ENCODE peak calls at places on chromosomes 4 and X, in four cellular contexts. J is fibroblast of lung, E is neural progenitor cell, M is cardiac fibroblast. C is an unnamed sample.

GRCh38 chr4:21749936-21750335 is 198.6 kb downstream of the KCNIP4 start:
- DNase-seq in J (no peak), E (no peak), M (no peak), C (no peak)

GRCh38 chr4:56799291-56799823 is 22.1 kb downstream of the SPINK2 start:
- DNase-seq in J (no peak), E (peak; percentile 4), M (no peak), C (no peak)

GRCh38 chr4:140223056-140223810 is 69.2 kb upstream of the MAML3 start:
- DNase-seq in J (peak; percentile 61), E (no peak), M (peak; percentile 45), C (no peak)

GRCh38 chrX:66015152-66015827 is 24.6 kb downstream of the VSIG4 start:
- DNase-seq in J (no peak), E (no peak), M (no peak), C (peak; percentile 74)

GRCh38 chr4:10584042-10584441 is 100.5 kb downstream of the CLNK start:
- DNase-seq in J (peak; percentile 81), E (no peak), M (peak; percentile 87), C (peak; percentile 30)

GRCh38 chrX:37047776-37048175 is 39.6 kb downstream of the FAM47C start:
- DNase-seq in J (no peak), E (no peak), M (no peak), C (no peak)

GRCh38 chrX:119640621-119641020 is 34.4 kb upstream of the NKRF start:
- DNase-seq in J (no peak), E (no peak), M (no peak), C (no peak)

GRCh38 chr4:158285429-158286216 is 75.3 kb downstream of the TMEM144 start:
- DNase-seq in J (no peak), E (no peak), M (no peak), C (no peak)

GRCh38 chr4:81652069-81652478 is 180.4 kb upstream of the RASGEF1B start:
- DNase-seq in J (no peak), E (no peak), M (peak; percentile 49), C (no peak)

GRCh38 chrX:2677764-2678163 is 13.3 kb upstream of the CD99 start:
- DNase-seq in J (peak; percentile 99), E (no peak), M (peak; percentile 98), C (no peak)

GRCh38 chrX:12948495-12948894 is 26.4 kb upstream of the TMSB4X start:
- DNase-seq in J (no peak), E (no peak), M (no peak), C (no peak)

GRCh38 chr4:1520145-1520661 is 114.0 kb upstream of the NKX1-1 start:
- DNase-seq in J (no peak), E (no peak), M (no peak), C (no peak)

GRCh38 chr4:791866-792630 is 33.9 kb downstream of the CPLX1 start:
- DNase-seq in J (no peak), E (no peak), M (peak; percentile 31), C (no peak)

GRCh38 chr4:85854543-85854942 is 379.6 kb downstream of the ARHGAP24 start:
- DNase-seq in J (no peak), E (no peak), M (no peak), C (no peak)

GRCh38 chrX:85922821-85923220 is 124.5 kb downstream of the CHM start:
- DNase-seq in J (peak; percentile 88), E (no peak), M (peak; percentile 31), C (no peak)

GRCh38 chrX:12804655-12805054 is 13.4 kb downstream of the PRPS2 start:
- DNase-seq in J (no peak), E (no peak), M (no peak), C (no peak)

GRCh38 chr4:151031831-151032605 is 16.9 kb upstream of the LRBA start:
- DNase-seq in J (peak; percentile 13), E (no peak), M (peak; percentile 39), C (peak; percentile 19)

GRCh38 chrX:100895365-100896075 is 21.4 kb upstream of the NOX1 start:
- DNase-seq in J (peak; percentile 52), E (peak; percentile 57), M (peak; percentile 57), C (peak; percentile 10)

GRCh38 chr4:186021461-186022167 is 47.3 kb upstream of the TLR3 start:
- DNase-seq in J (peak; percentile 50), E (peak; percentile 88), M (peak; percentile 68), C (no peak)

GRCh38 chrX:45068555-45068954 is 132.1 kb downstream of the DIPK2B start:
- DNase-seq in J (no peak), E (no peak), M (no peak), C (no peak)

GRCh38 chr4:102311912-102312311 is 33.4 kb downstream of the SLC39A8 start:
- DNase-seq in J (no peak), E (no peak), M (no peak), C (no peak)

GRCh38 chrX:41085883-41086626 is 810 bp downstream of the USP9X start:
- DNase-seq in J (peak; percentile 39), E (peak; percentile 60), M (peak; percentile 48), C (no peak)

GRCh38 chr4:30866444-30866843 is 146.3 kb downstream of the PCDH7 start:
- DNase-seq in J (peak; percentile 60), E (no peak), M (peak; percentile 16), C (no peak)

GRCh38 chr4:30860983-30861382 is 140.8 kb downstream of the PCDH7 start:
- DNase-seq in J (no peak), E (no peak), M (no peak), C (no peak)

GRCh38 chr4:30865676-30866075 is 145.5 kb downstream of the PCDH7 start:
- DNase-seq in J (peak; percentile 44), E (no peak), M (peak; percentile 16), C (no peak)

GRCh38 chr4:30862176-30862575 is 142.0 kb downstream of the PCDH7 start:
- DNase-seq in J (no peak), E (no peak), M (peak; percentile 54), C (no peak)

GRCh38 chr4:30863031-30863430 is 142.9 kb downstream of the PCDH7 start:
- DNase-seq in J (peak; percentile 81), E (no peak), M (peak; percentile 83), C (no peak)
- TF ChIP-seq CTCF in J (no peak), E (no peak), M (no peak), C (no peak)

GRCh38 chr4:142036795-142037583 is 400.6 kb downstream of the IL15 start:
- DNase-seq in J (no peak), E (no peak), M (no peak), C (no peak)
- H3K4me3 ChIP-seq in J (no peak overlapping the region), E (no peak overlapping the region), M (no peak overlapping the region), C (no peak overlapping the region)

GRCh38 chr4:122219356-122219755 is 67.2 kb downstream of the BLTP1 start:
- DNase-seq in J (no peak), E (no peak), M (no peak), C (no peak)

GRCh38 chr4:122227202-122227601 is 75.1 kb downstream of the BLTP1 start:
- DNase-seq in J (no peak), E (no peak), M (no peak), C (no peak)

GRCh38 chr4:122221322-122221721 is 69.2 kb downstream of the BLTP1 start:
- DNase-seq in J (no peak), E (no peak), M (no peak), C (no peak)

GRCh38 chr4:122229857-122230256 is 77.7 kb downstream of the BLTP1 start:
- DNase-seq in J (no peak), E (no peak), M (no peak), C (no peak)

DNA sequence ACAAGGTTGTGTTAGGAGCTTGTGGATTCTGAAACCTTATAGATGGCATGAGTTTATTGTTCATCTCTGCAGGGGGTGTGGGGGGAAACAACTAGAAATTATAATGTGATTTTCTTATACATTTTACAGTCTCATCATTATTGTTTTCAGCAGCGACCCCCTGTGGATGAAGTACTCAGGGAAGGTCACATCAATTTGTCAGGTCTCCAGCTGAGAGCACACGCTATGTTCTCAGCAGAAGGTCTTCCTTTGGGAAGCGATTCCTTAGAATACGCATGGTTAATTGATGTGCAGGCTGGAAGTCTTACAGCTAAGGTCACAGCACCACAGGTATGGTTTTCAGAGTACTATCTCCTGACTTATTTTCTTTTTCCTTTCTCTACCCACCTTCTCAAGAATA is 72.2 kb downstream of the BLTP1 start:
- DNase-seq in J (peak; percentile 39), E (peak; percentile 19), M (peak; percentile 12), C (no peak)
- TF ChIP-seq CTCF in J (peak; percentile 53), E (peak; percentile 6), M (peak; percentile 35), C (no peak)

GRCh38 chr4:153223418-153223792 is 19.2 kb downstream of the TRIM2 start:
- DNase-seq in J (peak; percentile 42), E (no peak), M (no peak), C (no peak)

GRCh38 chr4:153220709-153221367 is 16.6 kb downstream of the TRIM2 start:
- DNase-seq in J (peak; percentile 43), E (no peak), M (peak; percentile 54), C (no peak)

GRCh38 chr4:153222162-153222789 is 18.0 kb downstream of the TRIM2 start:
- DNase-seq in J (peak; percentile 86), E (peak; percentile 91), M (peak; percentile 80), C (no peak)

GRCh38 chr4:153222790-153223417 is 18.7 kb downstream of the TRIM2 start:
- DNase-seq in J (peak; percentile 53), E (peak; percentile 70), M (peak; percentile 50), C (no peak)

GRCh38 chr4:153221783-153222161 is 17.5 kb downstream of the TRIM2 start:
- DNase-seq in J (no peak), E (no peak), M (no peak), C (no peak)
- H3K4me3 ChIP-seq in J (peak overlapping the region; percentile 40), E (peak overlapping the region; percentile 61), M (peak overlapping the region; percentile 67), C (no peak overlapping the region)

GRCh38 chrX:110401142-110401541 is 42.5 kb downstream of the RTL9 start:
- DNase-seq in J (no peak), E (no peak), M (no peak), C (no peak)
- TF ChIP-seq CTCF in J (no peak), E (no peak), M (no peak), C (peak; percentile 30)

GRCh38 chr4:107896651-107897050 is 34.7 kb upstream of the CYP2U1 start:
- DNase-seq in J (peak; percentile 43), E (no peak), M (no peak), C (no peak)
- H3K4me3 ChIP-seq in J (no peak overlapping the region), E (no peak overlapping the region), M (no peak overlapping the region), C (no peak overlapping the region)

GRCh38 chr4:168811207-168811606 is 198.8 kb downstream of the CBR4 start:
- DNase-seq in J (no peak), E (no peak), M (no peak), C (no peak)
- TF ChIP-seq CTCF in J (no peak), E (no peak), M (no peak), C (no peak)

GRCh38 chrX:57821703-57822375 is 88.4 kb downstream of the ZXDA start:
- DNase-seq in J (peak; percentile 61), E (peak; percentile 54), M (peak; percentile 71), C (peak; percentile 3)

GRCh38 chrX:57817302-57817701 is 93.0 kb downstream of the ZXDA start:
- DNase-seq in J (peak; percentile 0), E (no peak), M (peak; percentile 4), C (no peak)

GRCh38 chrX:57822398-57822797 is 87.9 kb downstream of the ZXDA start:
- DNase-seq in J (no peak), E (no peak), M (no peak), C (no peak)
- H3K4me3 ChIP-seq in J (no peak overlapping the region), E (no peak overlapping the region), M (no peak overlapping the region), C (no peak overlapping the region)